ENCODE peak calls at places on chromosomes 3 and 15, in six cellular contexts. D, F, P, K, Q and X are unnamed samples. For H3K4me1, the result is how much of the 10 kb centered on the place peaks cover.

GRCh38 chr3:126355777-126356372 is 1.3 kb downstream of the KLF15 start:
- DNase-seq in P (peak), F (peak), K (peak), Q (peak), D (peak), X (peak)

GRCh38 chr3:99686469-99686868 is 48.1 kb downstream of the COL8A1 start:
- DNase-seq in F (no peak), Q (no peak), K (no peak), P (no peak), D (no peak), X (no peak)

GRCh38 chr15:25250011-25250596 is 188.7 kb downstream of the UBE3A start:
- DNase-seq in F (no peak), P (no peak), Q (no peak), K (no peak), D (no peak), X (no peak)

GRCh38 chr3:123778525-123778924 is 105.6 kb downstream of the MYLK start:
- DNase-seq in P (no peak), F (no peak), K (no peak), Q (no peak), D (no peak), X (no peak)

GRCh38 chr3:97691354-97691753 is 73.2 kb upstream of the ARL6 start:
- DNase-seq in F (no peak), P (no peak), D (no peak), K (no peak), Q (no peak), X (no peak)

GRCh38 chr3:172145287-172145686 is 105.9 kb downstream of the FNDC3B start:
- DNase-seq in Q (no peak), P (no peak), K (no peak), D (no peak), F (no peak), X (no peak)

GRCh38 chr3:185658504-185658912 is 72.4 kb downstream of the SENP2 start:
- DNase-seq in D (peak), P (no peak), F (peak), K (no peak), Q (no peak), X (peak)

GRCh38 chr3:114216186-114216970 is 21.0 kb downstream of the ZNF80 start:
- DNase-seq in P (no peak), F (no peak), K (no peak), Q (no peak), D (peak), X (no peak)

GRCh38 chr3:71926690-71927089 is 141.7 kb upstream of the PROK2 start:
- DNase-seq in D (no peak), F (no peak), K (no peak), P (peak), Q (no peak), X (no peak)

GRCh38 chr3:123584284-123584987 is 417 bp downstream of the HACD2 start:
- DNase-seq in F (peak), P (no peak), K (no peak), Q (no peak), D (no peak), X (peak)

GRCh38 chr15:45377630-45378148 is 655 bp downstream of the GATM start:
- DNase-seq in K (peak), Q (no peak), D (no peak), F (no peak), P (peak), X (no peak)

GRCh38 chr3:174397848-174398247 is 461.3 kb upstream of the NAALADL2 start:
- DNase-seq in P (no peak), K (no peak), F (peak), D (peak), Q (no peak), X (peak)

GRCh38 chr3:197317250-197317963 is 19.0 kb upstream of the DLG1 start:
- DNase-seq in D (peak), F (peak), P (no peak), K (no peak), Q (no peak), X (peak)

GRCh38 chr15:60324706-60325438 is 72.9 kb downstream of the ANXA2 start:
- DNase-seq in K (no peak), Q (no peak), F (peak), D (no peak), P (no peak), X (no peak)

GRCh38 chr15:36938764-36939163 is 161.6 kb downstream of the MEIS2 start:
- DNase-seq in Q (no peak), F (no peak), P (no peak), K (no peak), D (no peak), X (no peak)

GRCh38 chr3:110343376-110343775 is 728.2 kb upstream of the NECTIN3 start:
- DNase-seq in F (peak), K (peak), D (peak), P (no peak), Q (no peak), X (peak)

GRCh38 chr3:177333535-177334495 is 136.5 kb upstream of the TBL1XR1 start:
- DNase-seq in P (no peak), Q (no peak), F (no peak), K (no peak), D (no peak), X (peak)

GRCh38 chr15:82093774-82094211 is 48.0 kb upstream of the MEX3B start:
- DNase-seq in F (peak), Q (no peak), K (no peak), P (no peak), D (peak), X (peak)

GRCh38 chr3:129025108-129025507 is 24.0 kb downstream of the EFCC1 start:
- DNase-seq in D (no peak), Q (no peak), K (no peak), F (no peak), P (no peak), X (no peak)

GRCh38 chr3:43998374-43998840 is 243.3 kb upstream of the TOPAZ1 start:
- DNase-seq in F (no peak), D (no peak), P (peak), K (no peak), Q (no peak), X (peak)

GRCh38 chr15:50181983-50182232 is at the start of gene SLC27A2:
- DNase-seq in P (peak), Q (no peak), K (peak), F (no peak), D (peak), X (no peak)

GRCh38 chr3:147699175-147699838 is 290.1 kb downstream of the ZIC1 start:
- DNase-seq in Q (no peak), D (peak), P (no peak), K (no peak), F (peak), X (peak)

GRCh38 chr15:55289573-55290360 is at the start of gene RAB27A:
- DNase-seq in P (peak), D (peak), F (peak), K (peak), Q (no peak), X (peak)

GRCh38 chr15:67670647-67671305 is 128.3 kb downstream of the MAP2K5 start:
- DNase-seq in D (no peak), F (no peak), K (no peak), P (no peak), Q (no peak), X (no peak)

GRCh38 chr3:120272294-120272693 is 12.7 kb downstream of the GPR156 start:
- DNase-seq in K (no peak), Q (no peak), P (no peak), D (no peak), F (no peak), X (no peak)

GRCh38 chr3:158768361-158768787 is 33.5 kb upstream of the MFSD1 start:
- DNase-seq in P (peak), D (peak), K (peak), F (peak), Q (no peak), X (peak)

GRCh38 chr15:61832223-61832622 is 228.0 kb downstream of the VPS13C start:
- DNase-seq in F (no peak), P (no peak), K (no peak), Q (no peak), D (no peak), X (no peak)

GRCh38 chr15:101258238-101259144 is 6.6 kb upstream of the CHSY1 start:
- DNase-seq in Q (no peak), D (peak), F (peak), P (no peak), K (no peak), X (peak)

GRCh38 chr3:126777366-126777765 is 73.3 kb downstream of the CHCHD6 start:
- DNase-seq in P (no peak), Q (no peak), K (no peak), D (peak), F (no peak), X (no peak)

DNA sequence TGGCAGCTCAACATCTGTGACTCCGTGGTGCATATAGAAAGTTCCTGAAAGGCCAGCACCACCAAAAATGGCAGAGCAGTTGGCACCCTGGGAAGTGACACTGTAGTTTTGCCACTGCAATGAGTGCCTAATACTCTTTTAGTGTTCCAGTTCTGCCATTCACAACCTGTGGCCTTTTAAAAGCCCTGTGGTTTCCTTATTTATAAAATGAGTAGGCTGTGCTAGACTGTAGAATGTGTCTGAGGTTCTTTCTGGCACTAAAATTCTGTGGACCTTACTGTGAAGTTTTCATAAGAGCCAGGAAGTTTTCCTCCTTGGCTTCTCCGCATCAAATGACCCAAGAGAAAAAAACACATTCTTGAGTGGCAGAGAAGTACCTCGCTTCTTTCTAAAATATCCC is 74.1 kb downstream of the MME start:
- DNase-seq in Q (no peak), P (no peak), D (peak), F (no peak), K (no peak), X (peak)
- H3K4me1 ChIP-seq in Q (under half), P (under half), D (under half), F (under half), K (under half), X (under half)

GRCh38 chr15:64775551-64776401 is at the start of gene RBPMS2:
- DNase-seq in Q (no peak), D (peak), F (peak), P (peak), K (no peak), X (peak)

GRCh38 chr15:64772488-64772887 is 2.9 kb downstream of the RBPMS2 start:
- DNase-seq in K (no peak), F (no peak), P (no peak), Q (no peak), D (no peak), X (no peak)

GRCh38 chr15:64774556-64775523 is 549 bp downstream of the RBPMS2 start:
- DNase-seq in K (peak), D (no peak), Q (no peak), P (no peak), F (peak), X (peak)

GRCh38 chr15:64772964-64773363 is 2.4 kb downstream of the RBPMS2 start:
- DNase-seq in K (no peak), D (no peak), P (no peak), F (no peak), Q (no peak), X (no peak)

DNA sequence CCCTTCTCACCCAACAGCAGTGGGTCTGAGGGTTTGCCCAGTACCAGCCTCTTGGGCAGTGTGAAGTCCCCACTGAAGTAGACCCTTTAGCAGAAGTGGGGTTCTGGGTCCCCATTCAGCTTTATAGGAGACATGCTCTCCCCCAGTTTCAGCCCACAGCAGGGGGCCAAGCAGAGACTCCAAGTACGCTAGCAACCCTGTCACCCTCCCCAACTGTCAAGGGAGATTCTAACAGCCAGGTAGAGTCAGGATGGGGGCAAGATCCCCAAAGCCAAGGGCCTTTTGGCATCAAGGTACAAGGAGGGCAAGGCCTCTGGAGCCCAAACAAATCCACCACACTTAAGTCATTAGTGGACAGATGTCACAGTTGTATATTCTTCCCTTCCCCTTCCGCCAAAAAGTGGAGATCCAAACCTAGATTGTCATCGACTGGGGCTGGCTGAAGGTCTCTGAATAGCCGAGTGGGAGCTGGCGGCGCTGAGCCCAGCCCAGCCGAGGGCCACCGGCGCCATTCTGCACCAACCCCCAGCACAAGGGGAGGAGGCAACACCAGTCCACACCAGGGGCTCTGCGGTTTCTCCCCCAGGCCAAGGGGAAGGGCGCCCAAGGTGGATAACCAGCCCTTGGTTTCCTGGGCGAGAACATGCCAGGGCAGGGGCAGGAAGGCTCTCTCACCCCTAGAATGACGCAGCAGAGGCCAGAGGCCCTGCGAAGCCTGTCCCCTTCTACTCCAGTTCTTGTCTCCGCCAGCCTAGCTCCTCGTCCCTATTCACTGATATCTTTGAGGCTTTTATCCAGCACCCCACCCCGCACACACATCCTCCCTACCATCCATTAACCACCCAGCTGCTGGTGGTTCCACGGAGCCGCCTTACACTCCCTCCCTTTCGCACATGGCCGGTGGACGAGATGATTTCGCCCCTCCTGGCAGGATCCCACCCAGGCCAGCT is 1.5 kb downstream of the RBPMS2 start:
- DNase-seq in D (no peak), P (no peak), K (no peak), Q (no peak), F (no peak), X (peak)
- H3K23ac ChIP-seq in D (no peak), P (no peak), K (peak), Q (no peak), F (no peak), X (no peak)

DNA sequence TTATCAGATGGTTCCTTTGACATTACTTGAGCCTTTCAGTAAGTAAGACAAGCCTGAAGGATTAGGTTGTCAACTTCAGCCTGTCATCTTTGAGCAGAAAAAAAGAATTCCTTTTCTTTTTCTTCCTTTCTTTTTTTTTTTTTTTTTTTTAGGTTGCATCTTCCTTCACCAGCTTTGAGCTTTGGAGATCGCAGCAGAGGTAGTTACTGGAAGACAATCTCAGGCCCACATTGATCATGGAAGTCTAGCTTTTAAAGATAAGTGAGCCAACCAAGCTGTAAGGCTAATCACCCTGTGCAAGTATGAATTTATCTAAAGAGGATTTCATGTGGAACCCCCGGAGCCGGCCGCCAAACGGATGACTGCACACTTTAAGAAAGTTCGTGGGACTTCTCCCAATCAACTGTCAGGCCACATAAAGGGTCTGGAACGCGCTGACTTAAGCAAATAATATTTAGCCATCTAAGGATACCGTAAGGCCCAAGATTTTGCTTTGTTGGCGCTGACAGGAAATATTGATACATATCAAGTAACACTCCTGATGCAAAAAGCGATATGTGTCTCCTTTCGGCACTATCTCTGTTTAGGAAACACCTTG is 1040.0 kb upstream of the NR2F2 start:
- DNase-seq in K (no peak), Q (no peak), D (no peak), F (no peak), P (no peak), X (no peak)
- H3K14ac ChIP-seq in K (no peak), Q (no peak), D (peak), F (no peak), P (no peak), X (no peak)

GRCh38 chr3:137199678-137200077 is 241.9 kb downstream of the IL20RB start:
- DNase-seq in Q (no peak), F (no peak), P (no peak), K (no peak), D (no peak), X (no peak)

GRCh38 chr3:137205394-137206060 is 247.7 kb downstream of the IL20RB start:
- DNase-seq in Q (no peak), K (no peak), F (no peak), P (no peak), D (peak), X (peak)

GRCh38 chr3:137202941-137203340 is 245.2 kb downstream of the IL20RB start:
- DNase-seq in K (no peak), D (no peak), P (no peak), Q (no peak), F (no peak), X (no peak)

GRCh38 chr3:137201066-137201465 is 243.3 kb downstream of the IL20RB start:
- DNase-seq in K (no peak), D (no peak), P (no peak), F (no peak), Q (no peak), X (peak)

DNA sequence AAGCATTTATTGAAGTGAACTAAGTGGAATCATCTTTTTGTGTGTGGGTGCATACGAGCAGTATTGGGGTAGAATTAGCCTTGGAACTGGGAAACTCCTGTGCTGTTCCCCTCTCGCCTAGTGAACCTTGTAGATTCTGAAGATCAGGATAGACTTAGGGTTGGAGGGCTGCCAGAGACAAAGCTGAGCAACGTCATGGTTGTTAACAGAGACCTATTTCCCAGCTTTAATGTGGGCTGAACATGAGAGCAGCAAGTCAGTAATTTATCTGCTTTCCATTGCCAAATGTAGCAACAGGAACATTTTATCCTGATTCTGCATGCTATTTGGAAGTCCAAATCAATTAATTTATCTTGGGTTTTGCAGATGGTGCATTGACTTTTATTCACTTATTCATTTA is 246.6 kb downstream of the IL20RB start:
- DNase-seq in D (no peak), P (no peak), F (no peak), Q (no peak), K (no peak), X (peak)
- H3K4me1 ChIP-seq in D (under half), P (under half), F (under half), Q (under half), K (under half), X (under half)

DNA sequence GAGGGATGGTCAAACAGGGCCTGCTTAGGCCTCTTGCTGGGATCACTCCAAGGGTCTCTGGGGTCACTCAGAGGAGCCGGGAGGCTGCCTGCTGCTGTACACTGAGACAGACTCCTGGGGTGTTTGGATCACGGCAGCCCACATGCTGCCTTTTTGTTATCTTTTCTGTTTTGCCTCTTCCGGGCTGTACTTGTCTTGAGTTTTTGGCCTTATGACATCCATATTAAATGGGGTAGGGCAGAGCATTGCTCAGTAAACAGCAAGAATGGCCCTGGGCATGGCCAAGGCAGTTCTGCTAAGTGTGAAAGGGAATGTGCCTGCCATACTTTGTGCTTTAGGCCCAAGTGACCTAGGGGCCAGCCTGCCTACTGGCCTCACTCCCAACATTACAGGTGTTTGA is 771 bp upstream of the ENTPD3 start:
- DNase-seq in Q (no peak), D (no peak), P (no peak), F (no peak), K (no peak), X (no peak)
- H3K23ac ChIP-seq in Q (no peak), D (no peak), P (no peak), F (no peak), K (no peak), X (no peak)

GRCh38 chr15:35606345-35606744 is 60.4 kb upstream of the DPH6 start:
- DNase-seq in K (no peak), Q (no peak), P (no peak), F (no peak), D (no peak), X (no peak)

GRCh38 chr15:35603298-35603697 is 57.3 kb upstream of the DPH6 start:
- DNase-seq in D (peak), P (no peak), K (no peak), F (no peak), Q (no peak), X (peak)

DNA sequence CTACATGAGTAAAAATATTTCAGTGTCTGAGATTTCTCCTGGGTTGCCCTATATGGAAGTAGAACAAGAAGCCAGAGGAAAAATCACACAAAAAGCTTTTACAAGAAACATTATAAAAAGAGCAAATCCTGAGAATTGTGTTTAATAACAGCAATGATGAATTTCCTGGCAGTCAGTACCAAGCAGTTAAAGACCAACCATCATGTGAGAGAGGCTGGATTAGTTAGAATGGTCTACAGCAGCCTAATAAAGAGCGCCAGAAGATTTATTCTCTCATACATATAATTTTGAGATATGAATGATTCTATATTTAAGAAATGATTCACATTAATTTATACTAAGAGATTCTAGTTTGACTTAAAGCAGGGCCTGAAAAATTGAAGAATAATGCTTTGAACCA is 59.8 kb upstream of the DPH6 start:
- DNase-seq in F (no peak), K (no peak), P (no peak), D (no peak), Q (no peak), X (no peak)
- H3K14ac ChIP-seq in F (no peak), K (no peak), P (no peak), D (no peak), Q (no peak), X (no peak)

GRCh38 chr15:77988386-77989301 is 88.9 kb downstream of the TBC1D2B start:
- DNase-seq in F (no peak), P (no peak), Q (no peak), D (no peak), K (no peak), X (no peak)
- H3K4me1 ChIP-seq in F (under half), P (under half), Q (under half), D (under half), K (under half), X (half or more)